ENCODE peak calls at places on chromosomes 13 and 19, in eight cellular contexts. S is occipital lobe, I is retina, E is GDM1, Q is cardiac fibroblast, J is SJCRH30, R is transverse colon, X is BJ. K is an unnamed sample.
A peak's percentile ranks its signal among the peaks of the same experiment; 100 is the strongest.

GRCh38 chr19:10270180-10270615 is 722 bp upstream of the ICAM1 start:
- DNase-seq in E (peak; percentile 72), J (no peak), X (no peak), Q (no peak), R (peak; percentile 82), S (no peak), I (no peak), K (peak; percentile 34)

GRCh38 chr19:9847087-9847671 is 12.1 kb downstream of the PIN1 start:
- DNase-seq in E (no peak), Q (peak; percentile 93), X (peak; percentile 66), J (no peak), R (peak; percentile 28), I (no peak), S (peak; percentile 69), K (peak; percentile 73)

GRCh38 chr13:78524936-78525335 is 78.4 kb downstream of the POU4F1 start:
- DNase-seq in R (no peak), X (no peak), S (no peak), I (no peak), J (no peak), Q (no peak), E (no peak), K (no peak)

GRCh38 chr13:65744761-65745160 is 1485.4 kb downstream of the PCDH9 start:
- DNase-seq in J (no peak), E (no peak), R (no peak), S (no peak), I (no peak), Q (peak; percentile 80), X (peak; percentile 11), K (no peak)

GRCh38 chr13:28349901-28350654 is 144.8 kb downstream of the FLT1 start:
- DNase-seq in J (no peak), S (no peak), R (no peak), E (no peak), X (no peak), Q (no peak), I (peak; percentile 6), K (no peak)

GRCh38 chr13:106299616-106300015 is 235.8 kb downstream of the EFNB2 start:
- DNase-seq in E (no peak), X (no peak), R (no peak), Q (no peak), J (no peak), S (no peak), I (no peak), K (no peak)

GRCh38 chr13:101026328-101026727 is 351.7 kb upstream of the TMTC4 start:
- DNase-seq in Q (no peak), I (no peak), E (no peak), J (no peak), R (no peak), S (no peak), X (no peak), K (no peak)

GRCh38 chr19:13163609-13164364 is 13.6 kb downstream of the IER2 start:
- DNase-seq in X (peak; percentile 59), J (peak; percentile 97), I (peak; percentile 93), E (peak; percentile 47), Q (peak; percentile 95), S (no peak), R (peak; percentile 80), K (peak; percentile 56)

GRCh38 chr13:27868639-27869435 is 51.0 kb upstream of the PDX1 start:
- DNase-seq in J (peak; percentile 21), R (no peak), E (no peak), X (no peak), S (no peak), Q (peak; percentile 16), I (no peak), K (no peak)

GRCh38 chr13:110396913-110397379 is 89.9 kb downstream of the COL4A2 start:
- DNase-seq in X (peak; percentile 99), E (no peak), J (no peak), R (peak; percentile 77), I (no peak), S (peak; percentile 21), Q (peak; percentile 100), K (no peak)

GRCh38 chr13:38530492-38530891 is 156.4 kb upstream of the FREM2 start:
- DNase-seq in S (no peak), Q (peak; percentile 31), E (no peak), X (peak; percentile 4), J (peak; percentile 34), R (no peak), I (no peak), K (no peak)

GRCh38 chr13:74867460-74867859 is 614.5 kb downstream of the TBC1D4 start:
- DNase-seq in S (no peak), J (no peak), Q (peak; percentile 44), E (no peak), X (no peak), I (no peak), R (no peak), K (no peak)

GRCh38 chr19:46021531-46022041 is 1.3 kb downstream of the PGLYRP1 start:
- DNase-seq in X (no peak), E (no peak), I (no peak), S (no peak), Q (no peak), J (no peak), R (peak; percentile 29), K (no peak)

K was measured in head of caudate nucleus.